ENCODE peak calls at places on chromosomes 3 and 15, in eight cellular contexts. B is SJSA1; G is CD4-positive, alpha-beta T cell; O is Peyer's patch; R is hepatocyte; X is CD4-positive, CD25-positive, alpha-beta regulatory T cell; Q is neural progenitor cell; M is mesenchymal stem cell. Y is an unnamed sample.

GRCh38 chr15:67174864-67175573 is 79.4 kb downstream of the AAGAB start:
- DNase-seq in B (no peak), G (no peak), O (peak; percentile 80), R (peak; percentile 66), X (no peak), Q (no peak), M (peak; percentile 79), Y (peak; percentile 48)

GRCh38 chr3:182979719-182980191 is 583 bp downstream of the DCUN1D1 start:
- DNase-seq in B (peak; percentile 28), G (peak; percentile 12), O (peak; percentile 55), R (peak; percentile 55), X (peak; percentile 16), Q (peak; percentile 74), M (peak; percentile 45), Y (peak; percentile 30)

GRCh38 chr3:66439666-66440344 is 61.0 kb downstream of the LRIG1 start:
- DNase-seq in B (no peak), G (no peak), O (no peak), R (no peak), X (no peak), Q (no peak), M (no peak), Y (no peak)

GRCh38 chr3:8500208-8500961 is 1.2 kb upstream of the LMCD1 start:
- DNase-seq in B (peak; percentile 37), G (no peak), O (no peak), R (peak; percentile 71), X (no peak), Q (peak; percentile 78), M (peak; percentile 44), Y (no peak)

GRCh38 chr15:59904450-59904979 is 99.6 kb upstream of the FOXB1 start:
- DNase-seq in B (no peak), G (no peak), O (no peak), R (no peak), X (no peak), Q (no peak), M (no peak), Y (no peak)

GRCh38 chr3:189049458-189050231 is 122.1 kb upstream of the TPRG1 start:
- DNase-seq in B (no peak), G (peak; percentile 7), O (no peak), R (no peak), X (no peak), Q (no peak), M (no peak), Y (no peak)

GRCh38 chr3:107431298-107432012 is 54.2 kb downstream of the CCDC54 start:
- DNase-seq in B (peak; percentile 80), G (no peak), O (peak; percentile 77), R (peak; percentile 79), X (no peak), Q (peak; percentile 82), M (peak; percentile 80), Y (peak; percentile 76)

GRCh38 chr3:133475245-133476010 is 75.6 kb downstream of the BFSP2 start:
- DNase-seq in B (no peak), G (no peak), O (peak; percentile 68), R (peak; percentile 47), X (peak; percentile 10), Q (no peak), M (no peak), Y (no peak)

GRCh38 chr3:156106721-156107373 is 13.5 kb upstream of the KCNAB1 start:
- DNase-seq in B (no peak), G (no peak), O (no peak), R (no peak), X (no peak), Q (peak; percentile 40), M (no peak), Y (no peak)

GRCh38 chr3:181974198-181974597 is 262.5 kb downstream of the SOX2 start:
- DNase-seq in B (no peak), G (no peak), O (no peak), R (no peak), X (no peak), Q (no peak), M (no peak), Y (no peak)

GRCh38 chr3:145704020-145704419 is 457.0 kb downstream of the PLOD2 start:
- DNase-seq in B (no peak), G (no peak), O (no peak), R (peak; percentile 19), X (no peak), Q (no peak), M (peak; percentile 30), Y (no peak)

GRCh38 chr3:137770066-137770805 is 6.1 kb downstream of the SOX14 start:
- DNase-seq in B (no peak), G (no peak), O (no peak), R (no peak), X (no peak), Q (peak; percentile 59), M (no peak), Y (peak; percentile 51)

GRCh38 chr3:137768021-137768360 is 3.9 kb downstream of the SOX14 start:
- DNase-seq in B (no peak), G (no peak), O (no peak), R (no peak), X (no peak), Q (peak; percentile 36), M (no peak), Y (no peak)

GRCh38 chr3:137769321-137770065 is 5.4 kb downstream of the SOX14 start:
- DNase-seq in B (no peak), G (no peak), O (no peak), R (no peak), X (no peak), Q (peak; percentile 39), M (no peak), Y (no peak)

GRCh38 chr3:137767146-137768020 is 3.3 kb downstream of the SOX14 start:
- DNase-seq in B (no peak), G (no peak), O (no peak), R (no peak), X (no peak), Q (peak; percentile 93), M (no peak), Y (no peak)

GRCh38 chr3:137768361-137769320 is 4.5 kb downstream of the SOX14 start:
- DNase-seq in B (no peak), G (no peak), O (no peak), R (peak; percentile 27), X (no peak), Q (peak; percentile 66), M (no peak), Y (no peak)
- H3K27me3 ChIP-seq in B (peaks cover 97% of the 10 kb centered on the region), G (peaks cover 96% of the 10 kb centered on the region), O (no peaks in the 10 kb centered on the region), R (peaks cover 100% of the 10 kb centered on the region), X (peaks cover 36% of the 10 kb centered on the region), Q (peaks cover 100% of the 10 kb centered on the region), M (peaks cover 93% of the 10 kb centered on the region), Y (peaks cover 6% of the 10 kb centered on the region)

GRCh38 chr3:123024056-123024455 is 3.5 kb downstream of the SEMA5B start:
- DNase-seq in B (no peak), G (no peak), O (no peak), R (no peak), X (no peak), Q (no peak), M (no peak), Y (no peak)
- H3K27me3 ChIP-seq in B (peaks cover 96% of the 10 kb centered on the region), G (peaks cover 73% of the 10 kb centered on the region), O (no peaks in the 10 kb centered on the region), R (peaks cover 62% of the 10 kb centered on the region), X (peaks cover 49% of the 10 kb centered on the region), Q (peaks cover 23% of the 10 kb centered on the region), M (peaks cover 94% of the 10 kb centered on the region), Y (no peaks in the 10 kb centered on the region)

DNA sequence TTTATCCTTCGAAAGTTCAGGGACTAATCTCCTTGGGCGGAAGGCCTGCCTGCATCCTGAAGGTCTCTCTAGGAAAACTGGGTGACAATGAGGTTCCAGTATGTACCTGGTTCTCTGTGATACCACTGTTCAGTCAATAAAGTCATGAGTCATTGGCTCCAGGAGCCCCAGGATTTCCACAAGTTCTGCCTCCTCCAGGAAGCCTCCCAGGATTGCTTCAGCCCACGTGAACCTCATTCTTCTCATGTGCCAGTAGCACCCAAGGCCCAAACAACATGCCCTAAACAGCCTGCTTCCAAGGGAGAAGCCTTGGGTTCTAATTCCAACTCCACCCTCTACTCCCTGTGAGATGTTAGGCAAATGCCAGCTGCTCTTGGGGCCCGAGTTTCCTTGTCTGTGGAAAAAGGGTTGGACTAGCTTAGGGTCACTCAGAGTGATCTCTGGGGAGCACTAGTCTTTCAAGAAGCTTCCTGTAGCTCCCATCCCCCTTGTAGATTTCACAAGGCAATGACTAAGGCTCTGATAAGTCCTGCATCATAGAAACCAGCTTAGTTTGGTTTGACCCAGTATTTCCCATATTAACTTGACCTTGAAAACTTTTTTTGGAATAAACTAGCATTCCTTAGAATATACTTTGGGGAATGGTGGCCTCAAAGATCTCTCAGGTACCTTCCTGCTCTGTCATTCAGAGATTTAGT is 118.3 kb upstream of the ATP2B2 start:
- DNase-seq in B (no peak), G (no peak), O (no peak), R (no peak), X (no peak), Q (no peak), M (no peak), Y (no peak)
- H3K27me3 ChIP-seq in B (peaks cover 6% of the 10 kb centered on the region), G (no peaks in the 10 kb centered on the region), O (no peaks in the 10 kb centered on the region), R (peaks cover 4% of the 10 kb centered on the region), X (no peaks in the 10 kb centered on the region), Q (no peaks in the 10 kb centered on the region), M (peaks cover 9% of the 10 kb centered on the region), Y (no peaks in the 10 kb centered on the region)

GRCh38 chr15:74136584-74137543 is 6.5 kb downstream of the ISLR2 start:
- DNase-seq in B (no peak), G (no peak), O (no peak), R (no peak), X (no peak), Q (no peak), M (no peak), Y (no peak)
- H3K27me3 ChIP-seq in B (peaks cover 39% of the 10 kb centered on the region), G (peaks cover 74% of the 10 kb centered on the region), O (no peaks in the 10 kb centered on the region), R (peaks cover 63% of the 10 kb centered on the region), X (peaks cover 22% of the 10 kb centered on the region), Q (peaks cover 79% of the 10 kb centered on the region), M (peaks cover 34% of the 10 kb centered on the region), Y (peaks cover 3% of the 10 kb centered on the region)

DNA sequence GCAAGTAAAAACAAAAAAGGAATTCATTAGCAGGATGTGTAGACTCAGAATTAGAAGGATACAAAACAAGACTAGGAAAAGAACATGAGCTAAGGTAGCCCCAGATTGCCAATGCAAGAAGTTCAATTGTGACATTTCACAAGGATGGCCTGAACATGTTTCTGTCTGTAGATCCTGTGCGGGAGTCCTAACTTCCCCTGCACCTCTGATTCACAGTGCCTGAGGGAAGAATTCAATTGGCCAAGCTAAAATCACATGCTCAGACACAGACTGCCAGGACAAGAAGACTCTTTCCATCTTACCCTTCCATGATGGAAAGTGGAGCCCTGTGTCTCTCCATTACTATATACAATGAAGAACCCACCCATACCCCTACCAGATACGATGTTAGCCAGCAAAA is 251.5 kb downstream of the KCNH8 start:
- DNase-seq in B (no peak), G (no peak), O (no peak), R (no peak), X (no peak), Q (no peak), M (no peak), Y (no peak)
- H3K27me3 ChIP-seq in B (no peaks in the 10 kb centered on the region), G (no peaks in the 10 kb centered on the region), O (no peaks in the 10 kb centered on the region), R (no peaks in the 10 kb centered on the region), X (no peaks in the 10 kb centered on the region), Q (no peaks in the 10 kb centered on the region), M (no peaks in the 10 kb centered on the region), Y (no peaks in the 10 kb centered on the region)

Y was measured in pancreas.